ENCODE peak calls at places on chromosome 5, in eight cellular contexts. K is A549, H is HFF-Myc, A is mammary epithelial cell, L is body of pancreas, E is upper lobe of right lung, Z is H7, D is globus pallidus. C is an unnamed sample.

GRCh38 chr5:139494832-139495231 is 12.3 kb upstream of the STING1 start:
- DNase-seq in E (no peak), H (no peak), K (no peak), Z (no peak), A (peak), L (no peak), D (no peak), C (no peak)

GRCh38 chr5:61069150-61069549 is 93.1 kb downstream of the SMIM15 start:
- DNase-seq in H (no peak), A (peak), D (no peak), L (no peak), K (no peak), Z (no peak), E (no peak), C (no peak)

GRCh38 chr5:137753227-137753985 is 757 bp downstream of the HNRNPA0 start:
- DNase-seq in K (no peak), E (peak), Z (peak), A (no peak), H (no peak), L (peak), D (no peak), C (no peak)

GRCh38 chr5:36694351-36694750 is 87.9 kb downstream of the SLC1A3 start:
- DNase-seq in K (no peak), L (no peak), Z (no peak), H (no peak), E (no peak), A (no peak), D (no peak), C (no peak)

GRCh38 chr5:78803386-78803785 is 154.8 kb upstream of the LHFPL2 start:
- DNase-seq in D (peak), K (no peak), A (no peak), H (no peak), Z (no peak), L (peak), E (peak), C (no peak)

GRCh38 chr5:35369965-35370790 is 139.9 kb upstream of the PRLR start:
- DNase-seq in K (no peak), A (no peak), L (no peak), H (no peak), D (no peak), Z (peak), E (no peak), C (no peak)

GRCh38 chr5:97019435-97020117 is 83.7 kb downstream of the LNPEP start:
- DNase-seq in Z (no peak), H (no peak), A (no peak), K (no peak), E (no peak), D (no peak), L (no peak), C (no peak)

GRCh38 chr5:40736103-40736875 is 19.5 kb downstream of the TTC33 start:
- DNase-seq in A (peak), D (peak), Z (peak), E (no peak), L (no peak), H (peak), K (peak), C (peak)

GRCh38 chr5:150675044-150675443 is 14.0 kb downstream of the MYOZ3 start:
- DNase-seq in A (no peak), D (no peak), L (no peak), E (no peak), Z (no peak), H (no peak), K (no peak), C (no peak)